ENCODE peak calls at places on chromosomes 4 and X, in nine cellular contexts. One of them, this sample, is unnamed.

GRCh38 chrX:130504019-130504418 is 102.2 kb downstream of the RBMX2 start:
- ATAC-seq in IMR-90: no peak
- ATAC-seq in HCT116: no peak
- ATAC-seq in upper lobe of left lung: no peak
- ATAC-seq in body of pancreas: no peak
- ATAC-seq in right lobe of liver: no peak
- ATAC-seq in heart left ventricle: no peak
- ATAC-seq in HepG2: no peak
- ATAC-seq in A549: no peak
- ATAC-seq in this sample: no peak

GRCh38 chr4:8675383-8675782 is 82.8 kb downstream of the CPZ start:
- ATAC-seq in IMR-90: peak
- ATAC-seq in HCT116: peak
- ATAC-seq in upper lobe of left lung: peak
- ATAC-seq in body of pancreas: no peak
- ATAC-seq in right lobe of liver: peak
- ATAC-seq in heart left ventricle: peak
- ATAC-seq in HepG2: peak
- ATAC-seq in A549: peak
- ATAC-seq in this sample: no peak

GRCh38 chr4:24395937-24396336 is 188.4 kb downstream of the DHX15 start:
- ATAC-seq in IMR-90: no peak
- ATAC-seq in HCT116: peak
- ATAC-seq in upper lobe of left lung: no peak
- ATAC-seq in body of pancreas: no peak
- ATAC-seq in right lobe of liver: no peak
- ATAC-seq in heart left ventricle: no peak
- ATAC-seq in HepG2: peak
- ATAC-seq in A549: no peak
- ATAC-seq in this sample: no peak

GRCh38 chr4:2354760-2355159 is 63.7 kb downstream of the ZFYVE28 start:
- ATAC-seq in IMR-90: no peak
- ATAC-seq in HCT116: no peak
- ATAC-seq in upper lobe of left lung: no peak
- ATAC-seq in body of pancreas: no peak
- ATAC-seq in right lobe of liver: no peak
- ATAC-seq in heart left ventricle: no peak
- ATAC-seq in HepG2: no peak
- ATAC-seq in A549: no peak
- ATAC-seq in this sample: no peak

GRCh38 chrX:97314348-97314747 is 430.6 kb downstream of the RPA4 start:
- ATAC-seq in IMR-90: no peak
- ATAC-seq in HCT116: no peak
- ATAC-seq in upper lobe of left lung: no peak
- ATAC-seq in body of pancreas: no peak
- ATAC-seq in right lobe of liver: no peak
- ATAC-seq in heart left ventricle: no peak
- ATAC-seq in HepG2: no peak
- ATAC-seq in A549: no peak
- ATAC-seq in this sample: no peak

GRCh38 chr4:118981839-118982381 is 93.3 kb downstream of the SYNPO2 start:
- ATAC-seq in IMR-90: peak
- ATAC-seq in HCT116: peak
- ATAC-seq in upper lobe of left lung: peak
- ATAC-seq in body of pancreas: peak
- ATAC-seq in right lobe of liver: peak
- ATAC-seq in heart left ventricle: peak
- ATAC-seq in HepG2: peak
- ATAC-seq in A549: peak
- ATAC-seq in this sample: peak

GRCh38 chr4:7668282-7668681 is 233.6 kb upstream of the PSAPL1 start:
- ATAC-seq in IMR-90: no peak
- ATAC-seq in HCT116: no peak
- ATAC-seq in upper lobe of left lung: no peak
- ATAC-seq in body of pancreas: no peak
- ATAC-seq in right lobe of liver: no peak
- ATAC-seq in heart left ventricle: no peak
- ATAC-seq in HepG2: no peak
- ATAC-seq in A549: no peak
- ATAC-seq in this sample: no peak

GRCh38 chr4:121189811-121190210 is 25.7 kb upstream of the TNIP3 start:
- ATAC-seq in IMR-90: no peak
- ATAC-seq in HCT116: no peak
- ATAC-seq in upper lobe of left lung: no peak
- ATAC-seq in body of pancreas: no peak
- ATAC-seq in right lobe of liver: peak
- ATAC-seq in heart left ventricle: no peak
- ATAC-seq in HepG2: no peak
- ATAC-seq in A549: no peak
- ATAC-seq in this sample: no peak

GRCh38 chr4:151905197-151905596 is 144.4 kb upstream of the GATB start:
- ATAC-seq in IMR-90: no peak
- ATAC-seq in HCT116: no peak
- ATAC-seq in upper lobe of left lung: no peak
- ATAC-seq in body of pancreas: no peak
- ATAC-seq in right lobe of liver: no peak
- ATAC-seq in heart left ventricle: no peak
- ATAC-seq in HepG2: no peak
- ATAC-seq in A549: no peak
- ATAC-seq in this sample: no peak

GRCh38 chr4:123749408-123749807 is 352.8 kb downstream of the SPRY1 start:
- ATAC-seq in IMR-90: no peak
- ATAC-seq in HCT116: no peak
- ATAC-seq in upper lobe of left lung: no peak
- ATAC-seq in body of pancreas: no peak
- ATAC-seq in right lobe of liver: peak
- ATAC-seq in heart left ventricle: peak
- ATAC-seq in HepG2: no peak
- ATAC-seq in A549: no peak
- ATAC-seq in this sample: no peak

GRCh38 chr4:184170996-184171395 is 46.7 kb downstream of the ENPP6 start:
- ATAC-seq in IMR-90: peak
- ATAC-seq in HCT116: no peak
- ATAC-seq in upper lobe of left lung: no peak
- ATAC-seq in body of pancreas: no peak
- ATAC-seq in right lobe of liver: no peak
- ATAC-seq in heart left ventricle: no peak
- ATAC-seq in HepG2: no peak
- ATAC-seq in A549: no peak
- ATAC-seq in this sample: no peak

GRCh38 chrX:68574240-68574639 is 73.2 kb upstream of the STARD8 start:
- ATAC-seq in IMR-90: no peak
- ATAC-seq in HCT116: no peak
- ATAC-seq in upper lobe of left lung: no peak
- ATAC-seq in body of pancreas: no peak
- ATAC-seq in right lobe of liver: no peak
- ATAC-seq in heart left ventricle: no peak
- ATAC-seq in HepG2: no peak
- ATAC-seq in A549: no peak
- ATAC-seq in this sample: no peak

GRCh38 chrX:72382199-72382590 is 76.5 kb upstream of the CITED1 start:
- ATAC-seq in IMR-90: no peak
- ATAC-seq in HCT116: no peak
- ATAC-seq in upper lobe of left lung: no peak
- ATAC-seq in body of pancreas: peak
- ATAC-seq in right lobe of liver: peak
- ATAC-seq in heart left ventricle: peak
- ATAC-seq in HepG2: peak
- ATAC-seq in A549: no peak
- ATAC-seq in this sample: no peak

GRCh38 chrX:104659037-104659744 is 93.2 kb downstream of the IL1RAPL2 start:
- ATAC-seq in IMR-90: no peak
- ATAC-seq in HCT116: no peak
- ATAC-seq in upper lobe of left lung: no peak
- ATAC-seq in body of pancreas: peak
- ATAC-seq in right lobe of liver: peak
- ATAC-seq in heart left ventricle: no peak
- ATAC-seq in HepG2: no peak
- ATAC-seq in A549: no peak
- ATAC-seq in this sample: no peak

GRCh38 chr4:154630307-154630706 is 17.9 kb upstream of the FGG start:
- ATAC-seq in IMR-90: no peak
- ATAC-seq in HCT116: no peak
- ATAC-seq in upper lobe of left lung: no peak
- ATAC-seq in body of pancreas: no peak
- ATAC-seq in right lobe of liver: no peak
- ATAC-seq in heart left ventricle: no peak
- ATAC-seq in HepG2: no peak
- ATAC-seq in A549: no peak
- ATAC-seq in this sample: no peak

GRCh38 chr4:154623995-154624394 is 11.5 kb upstream of the FGG start:
- ATAC-seq in IMR-90: no peak
- ATAC-seq in HCT116: no peak
- ATAC-seq in upper lobe of left lung: no peak
- ATAC-seq in body of pancreas: no peak
- ATAC-seq in right lobe of liver: no peak
- ATAC-seq in heart left ventricle: no peak
- ATAC-seq in HepG2: no peak
- ATAC-seq in A549: no peak
- ATAC-seq in this sample: no peak

GRCh38 chr4:154622598-154622997 is 10.1 kb upstream of the FGG start:
- ATAC-seq in IMR-90: peak
- ATAC-seq in HCT116: peak
- ATAC-seq in upper lobe of left lung: no peak
- ATAC-seq in body of pancreas: no peak
- ATAC-seq in right lobe of liver: peak
- ATAC-seq in heart left ventricle: no peak
- ATAC-seq in HepG2: peak
- ATAC-seq in A549: peak
- ATAC-seq in this sample: no peak

DNA sequence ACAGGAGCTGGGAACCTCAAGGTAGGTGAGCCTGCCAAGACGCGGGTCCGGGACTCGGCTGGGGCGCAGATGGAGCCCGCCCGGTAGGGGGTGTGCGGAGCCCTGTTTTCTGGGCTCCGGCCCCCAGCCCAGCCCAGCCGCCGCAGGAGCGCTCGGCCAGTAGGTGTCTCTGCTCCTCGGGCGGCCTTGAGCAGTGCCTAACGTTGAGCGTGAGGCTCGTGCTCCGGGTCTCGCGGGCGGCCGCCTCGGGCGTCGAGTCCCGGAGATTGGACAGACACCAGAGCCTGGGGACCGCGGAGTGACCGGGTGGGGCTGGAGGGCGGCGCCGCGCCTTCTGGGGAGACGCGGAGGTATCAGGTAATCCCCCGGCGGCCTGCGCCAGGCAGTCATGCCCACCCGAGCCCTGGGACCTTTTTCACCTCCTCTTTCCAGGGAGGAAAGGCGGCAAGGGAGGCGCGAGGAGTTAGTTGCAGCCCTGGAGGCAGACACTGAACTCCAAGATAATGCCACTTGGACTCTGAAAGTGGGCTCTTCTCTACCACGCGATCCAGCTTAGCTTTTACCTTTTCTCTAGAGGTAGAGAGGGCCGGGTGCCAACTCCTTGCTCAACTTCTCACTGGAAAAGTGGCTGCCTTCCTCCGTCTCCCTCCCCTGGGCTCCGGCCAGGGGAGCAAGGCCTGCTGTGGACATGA is 14.5 kb upstream of the FGG start:
- ATAC-seq in IMR-90: peak
- ATAC-seq in HCT116: peak
- ATAC-seq in upper lobe of left lung: peak
- ATAC-seq in body of pancreas: peak
- ATAC-seq in right lobe of liver: peak
- ATAC-seq in heart left ventricle: peak
- ATAC-seq in HepG2: peak
- ATAC-seq in A549: peak
- ATAC-seq in this sample: peak
- H3K4me3 ChIP-seq in IMR-90: no peak
- H3K4me3 ChIP-seq in HCT116: peak
- H3K4me3 ChIP-seq in upper lobe of left lung: peak
- H3K4me3 ChIP-seq in body of pancreas: no peak
- H3K4me3 ChIP-seq in right lobe of liver: peak
- H3K4me3 ChIP-seq in heart left ventricle: peak
- H3K4me3 ChIP-seq in HepG2: no peak
- H3K4me3 ChIP-seq in A549: peak
- H3K4me3 ChIP-seq in this sample: peak

DNA sequence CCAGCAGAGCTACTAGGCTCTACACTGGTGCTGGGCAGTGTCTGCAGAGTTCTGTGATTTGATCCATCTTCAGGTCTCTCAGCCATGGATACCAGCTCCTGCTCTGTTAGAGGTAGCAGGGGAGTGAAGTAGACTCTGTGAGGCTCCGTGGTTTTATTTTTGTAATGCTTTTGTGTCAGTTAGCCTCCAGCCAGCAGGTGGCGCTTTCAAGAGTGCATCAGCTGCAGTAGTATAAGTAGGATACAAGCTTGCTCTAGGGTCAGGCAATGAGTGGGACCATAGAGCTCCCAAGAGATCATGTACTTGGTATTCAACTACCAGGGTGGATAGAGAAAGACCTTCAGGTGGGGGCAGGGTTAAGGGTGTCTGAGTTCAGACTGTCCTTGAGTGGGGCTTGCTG is 362.5 kb upstream of the TRAM1L1 start:
- ATAC-seq in IMR-90: no peak
- ATAC-seq in HCT116: peak
- ATAC-seq in upper lobe of left lung: no peak
- ATAC-seq in body of pancreas: no peak
- ATAC-seq in right lobe of liver: peak
- ATAC-seq in heart left ventricle: no peak
- ATAC-seq in HepG2: peak
- ATAC-seq in A549: no peak
- ATAC-seq in this sample: no peak
- TF ChIP-seq CTCF in IMR-90: no peak
- TF ChIP-seq CTCF in HCT116: peak
- TF ChIP-seq CTCF in upper lobe of left lung: no peak
- TF ChIP-seq CTCF in body of pancreas: no peak
- TF ChIP-seq CTCF in right lobe of liver: peak
- TF ChIP-seq CTCF in heart left ventricle: no peak
- TF ChIP-seq CTCF in HepG2: peak
- TF ChIP-seq CTCF in A549: no peak
- TF ChIP-seq CTCF in this sample: no peak

GRCh38 chr4:78551420-78552351 is at the start of gene ANXA3:
- ATAC-seq in IMR-90: peak
- ATAC-seq in HCT116: peak
- ATAC-seq in upper lobe of left lung: peak
- ATAC-seq in body of pancreas: peak
- ATAC-seq in right lobe of liver: peak
- ATAC-seq in heart left ventricle: peak
- ATAC-seq in HepG2: peak
- ATAC-seq in A549: peak
- ATAC-seq in this sample: peak
- TF ChIP-seq POLR2A in IMR-90: no peak
- TF ChIP-seq POLR2A in HCT116: no peak
- TF ChIP-seq POLR2A in upper lobe of left lung: peak
- TF ChIP-seq POLR2A in body of pancreas: peak
- TF ChIP-seq POLR2A in right lobe of liver: no peak
- TF ChIP-seq POLR2A in heart left ventricle: peak
- TF ChIP-seq POLR2A in HepG2: no peak
- TF ChIP-seq POLR2A in A549: no peak
- TF ChIP-seq POLR2A in this sample: no peak

DNA sequence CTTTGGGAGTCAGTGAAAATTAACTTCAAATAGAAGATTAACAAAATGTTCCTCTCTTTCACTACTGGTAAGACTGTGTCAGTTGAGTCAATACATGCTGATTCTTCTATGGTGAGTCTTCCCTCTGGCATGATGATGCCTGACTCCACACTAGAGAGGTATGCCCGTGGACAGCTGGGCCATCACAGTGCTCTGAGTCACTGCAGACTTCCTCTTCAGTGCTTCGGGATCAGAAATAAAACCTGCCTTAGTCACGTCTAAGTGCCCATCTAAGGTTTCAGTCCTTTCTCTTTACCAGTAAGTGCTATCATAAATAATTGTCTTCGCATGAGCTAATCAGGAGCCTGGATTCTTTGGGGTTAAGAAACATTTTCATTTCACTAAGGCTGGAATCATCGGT is 1.6 kb upstream of the ASB5 start:
- ATAC-seq in IMR-90: peak
- ATAC-seq in HCT116: peak
- ATAC-seq in upper lobe of left lung: peak
- ATAC-seq in body of pancreas: no peak
- ATAC-seq in right lobe of liver: no peak
- ATAC-seq in heart left ventricle: peak
- ATAC-seq in HepG2: no peak
- ATAC-seq in A549: peak
- ATAC-seq in this sample: peak
- H3K4me3 ChIP-seq in IMR-90: no peak
- H3K4me3 ChIP-seq in HCT116: peak
- H3K4me3 ChIP-seq in upper lobe of left lung: no peak
- H3K4me3 ChIP-seq in body of pancreas: no peak
- H3K4me3 ChIP-seq in right lobe of liver: no peak
- H3K4me3 ChIP-seq in heart left ventricle: no peak
- H3K4me3 ChIP-seq in HepG2: no peak
- H3K4me3 ChIP-seq in A549: peak
- H3K4me3 ChIP-seq in this sample: no peak

This sample was measured in gastroesophageal sphincter.